ENCODE peak calls at places on chromosomes 3 and 15, in nine cellular contexts. Y, I, V, G, R, E, Z, F and A are unnamed samples.

GRCh38 chr15:89167267-89168176 is 53.9 kb downstream of the RLBP1 start:
- DNase-seq in Y (peak; percentile 39), I (peak; percentile 95), V (no peak), G (no peak), R (no peak), E (peak; percentile 33), Z (no peak), F (peak; percentile 91), A (peak; percentile 66)

GRCh38 chr15:45635191-45635638 is 386 bp downstream of the SQOR start:
- DNase-seq in Y (peak; percentile 83), I (no peak), V (peak; percentile 64), G (peak; percentile 89), R (peak; percentile 94), E (no peak), Z (peak; percentile 64), F (no peak), A (peak; percentile 18)

GRCh38 chr15:69044899-69045298 is 30.4 kb downstream of the NOX5 start:
- DNase-seq in Y (no peak), I (peak; percentile 88), V (no peak), G (no peak), R (no peak), E (peak; percentile 52), Z (no peak), F (peak; percentile 73), A (peak; percentile 77)

GRCh38 chr3:23549148-23549910 is 256.4 kb upstream of the UBE2E1 start:
- DNase-seq in Y (no peak), I (peak; percentile 74), V (no peak), G (no peak), R (no peak), E (no peak), Z (no peak), F (no peak), A (no peak)

GRCh38 chr15:85494035-85494793 is 113.8 kb downstream of the AKAP13 start:
- DNase-seq in Y (no peak), I (peak; percentile 95), V (no peak), G (no peak), R (no peak), E (peak; percentile 91), Z (no peak), F (peak; percentile 92), A (peak; percentile 91)

GRCh38 chr3:18008706-18009363 is 266.4 kb upstream of the TBC1D5 start:
- DNase-seq in Y (no peak), I (no peak), V (no peak), G (no peak), R (no peak), E (no peak), Z (no peak), F (no peak), A (peak; percentile 54)

GRCh38 chr3:55688154-55688553 is 201.0 kb upstream of the WNT5A start:
- DNase-seq in Y (no peak), I (no peak), V (no peak), G (no peak), R (no peak), E (no peak), Z (no peak), F (no peak), A (no peak)

GRCh38 chr3:183213415-183213814 is 39.6 kb upstream of the B3GNT5 start:
- DNase-seq in Y (no peak), I (no peak), V (no peak), G (no peak), R (no peak), E (no peak), Z (no peak), F (no peak), A (no peak)

GRCh38 chr3:111712294-111713180 is 117.4 kb upstream of the ZBED2 start:
- DNase-seq in Y (no peak), I (peak; percentile 86), V (no peak), G (no peak), R (peak; percentile 78), E (no peak), Z (no peak), F (peak; percentile 51), A (no peak)

GRCh38 chr15:74808073-74808839 is 4.4 kb upstream of the LMAN1L start:
- DNase-seq in Y (no peak), I (peak; percentile 61), V (no peak), G (peak; percentile 74), R (no peak), E (no peak), Z (no peak), F (no peak), A (no peak)

GRCh38 chr3:136602818-136603217 is 149.4 kb downstream of the STAG1 start:
- DNase-seq in Y (no peak), I (peak; percentile 15), V (no peak), G (no peak), R (no peak), E (no peak), Z (no peak), F (no peak), A (no peak)

GRCh38 chr3:33144433-33144832 is 30.6 kb downstream of the CRTAP start:
- DNase-seq in Y (peak; percentile 25), I (no peak), V (peak; percentile 76), G (no peak), R (no peak), E (no peak), Z (no peak), F (no peak), A (no peak)

GRCh38 chr15:39558421-39558820 is 22.5 kb upstream of the THBS1 start:
- DNase-seq in Y (no peak), I (no peak), V (no peak), G (no peak), R (no peak), E (no peak), Z (no peak), F (no peak), A (no peak)

GRCh38 chr3:42257007-42257406 is 9.0 kb downstream of the CCK start:
- DNase-seq in Y (no peak), I (peak; percentile 89), V (no peak), G (no peak), R (no peak), E (no peak), Z (no peak), F (no peak), A (no peak)

GRCh38 chr3:150261418-150261817 is 146.7 kb upstream of the TSC22D2 start:
- DNase-seq in Y (no peak), I (no peak), V (no peak), G (no peak), R (no peak), E (no peak), Z (no peak), F (no peak), A (no peak)

GRCh38 chr3:181619897-181620296 is 91.8 kb upstream of the SOX2 start:
- DNase-seq in Y (no peak), I (no peak), V (no peak), G (no peak), R (no peak), E (no peak), Z (no peak), F (no peak), A (no peak)

GRCh38 chr3:4497005-4497692 is 4.0 kb downstream of the ITPR1 start:
- DNase-seq in Y (no peak), I (no peak), V (no peak), G (no peak), R (no peak), E (no peak), Z (no peak), F (no peak), A (no peak)

GRCh38 chr3:118936811-118937210 is 97.8 kb downstream of the IGSF11 start:
- DNase-seq in Y (no peak), I (peak; percentile 7), V (no peak), G (no peak), R (no peak), E (no peak), Z (no peak), F (no peak), A (no peak)

GRCh38 chr15:34656005-34656604 is 72.7 kb upstream of the GOLGA8B start:
- DNase-seq in Y (no peak), I (no peak), V (no peak), G (no peak), R (no peak), E (no peak), Z (no peak), F (no peak), A (no peak)
- TF ChIP-seq CTCF in Y (no peak), I (no peak), V (no peak), G (no peak), R (no peak), E (no peak), Z (no peak), F (no peak), A (no peak)

DNA sequence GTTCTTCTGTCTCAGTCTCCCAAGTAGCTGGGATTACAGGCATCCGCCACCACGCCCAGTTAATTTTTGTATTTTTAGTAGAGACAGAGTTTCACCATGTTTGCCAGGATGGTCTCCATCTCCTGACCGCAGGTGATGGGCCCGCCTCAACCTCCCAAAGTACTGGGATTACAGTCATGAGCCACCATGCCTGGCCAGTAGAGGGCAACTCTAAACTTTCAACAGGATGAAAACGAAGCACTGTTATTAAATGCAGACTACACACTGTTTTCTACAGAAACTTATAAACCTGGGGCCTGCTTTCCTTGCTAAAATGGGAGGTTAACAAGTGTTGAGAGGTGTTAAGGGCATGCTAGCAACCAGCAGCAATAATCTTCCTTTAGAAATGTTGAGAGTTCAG is 7.6 kb downstream of the ARPC4 start:
- DNase-seq in Y (no peak), I (no peak), V (no peak), G (no peak), R (no peak), E (no peak), Z (no peak), F (no peak), A (no peak)
- TF ChIP-seq CTCF in Y (no peak), I (peak; percentile 27), V (no peak), G (no peak), R (no peak), E (peak; percentile 47), Z (peak; percentile 42), F (peak; percentile 15), A (peak; percentile 24)

GRCh38 chr3:180036678-180037455 is at the start of gene PEX5L:
- DNase-seq in Y (peak; percentile 83), I (peak; percentile 17), V (peak; percentile 85), G (no peak), R (peak; percentile 69), E (peak; percentile 30), Z (peak; percentile 83), F (peak; percentile 52), A (peak; percentile 42)
- TF ChIP-seq CTCF in Y (no peak), I (no peak), V (no peak), G (no peak), R (no peak), E (peak; percentile 9), Z (no peak), F (no peak), A (no peak)

GRCh38 chr3:1251282-1252060 is 158.6 kb downstream of the CNTN6 start:
- DNase-seq in Y (no peak), I (peak; percentile 8), V (no peak), G (no peak), R (no peak), E (peak; percentile 5), Z (no peak), F (peak; percentile 27), A (peak; percentile 10)
- TF ChIP-seq CTCF in Y (no peak), I (no peak), V (no peak), G (no peak), R (no peak), E (peak; percentile 30), Z (no peak), F (no peak), A (peak; percentile 10)

GRCh38 chr3:57910988-57911387 is 97.2 kb upstream of the FLNB start:
- DNase-seq in Y (peak; percentile 27), I (peak; percentile 29), V (no peak), G (no peak), R (no peak), E (peak; percentile 24), Z (no peak), F (no peak), A (peak; percentile 38)
- TF ChIP-seq CTCF in Y (peak; percentile 10), I (peak; percentile 22), V (no peak), G (no peak), R (peak; percentile 15), E (peak; percentile 68), Z (peak; percentile 42), F (peak; percentile 30), A (peak; percentile 51)

GRCh38 chr3:65689436-65689835 is 349.3 kb downstream of the MAGI1 start:
- DNase-seq in Y (no peak), I (no peak), V (no peak), G (no peak), R (no peak), E (no peak), Z (no peak), F (no peak), A (no peak)
- TF ChIP-seq CTCF in Y (no peak), I (no peak), V (no peak), G (no peak), R (no peak), E (peak; percentile 42), Z (peak; percentile 16), F (no peak), A (no peak)